ENCODE peak calls at places on chromosomes 7 and 10, in eight cellular contexts. V, Y, G, K, W, S, E and M are unnamed samples.

GRCh38 chr7:12737836-12738235 is 50.4 kb downstream of the ARL4A start:
- DNase-seq in V (no peak), Y (no peak), G (no peak), K (no peak), W (no peak), S (no peak), E (no peak), M (no peak)

GRCh38 chr10:113960617-113961260 is 82.9 kb upstream of the ADRB1 start:
- DNase-seq in V (no peak), Y (no peak), G (no peak), K (peak; percentile 11), W (no peak), S (peak; percentile 28), E (no peak), M (no peak)

GRCh38 chr10:133525444-133525843 is 1.7 kb upstream of the CYP2E1 start:
- DNase-seq in V (no peak), Y (no peak), G (no peak), K (no peak), W (no peak), S (no peak), E (no peak), M (no peak)

GRCh38 chr10:116992183-116992582 is 12.8 kb downstream of the SHTN1 start:
- DNase-seq in V (no peak), Y (no peak), G (no peak), K (peak; percentile 29), W (no peak), S (no peak), E (no peak), M (no peak)

GRCh38 chr10:110789604-110790428 is 81.9 kb upstream of the PDCD4 start:
- DNase-seq in V (no peak), Y (no peak), G (no peak), K (no peak), W (no peak), S (no peak), E (no peak), M (no peak)

GRCh38 chr10:132257271-132257670 is 50.5 kb downstream of the STK32C start:
- DNase-seq in V (no peak), Y (no peak), G (no peak), K (no peak), W (peak; percentile 23), S (no peak), E (peak; percentile 43), M (no peak)

GRCh38 chr7:132646064-132646463 is 69.8 kb upstream of the PLXNA4 start:
- DNase-seq in V (no peak), Y (no peak), G (no peak), K (no peak), W (no peak), S (no peak), E (no peak), M (no peak)

GRCh38 chr10:67858971-67859370 is 21.0 kb upstream of the DNAJC12 start:
- DNase-seq in V (no peak), Y (no peak), G (no peak), K (no peak), W (no peak), S (no peak), E (no peak), M (no peak)

GRCh38 chr7:113917840-113918239 is 969 bp downstream of the PPP1R3A start:
- DNase-seq in V (no peak), Y (no peak), G (no peak), K (no peak), W (no peak), S (no peak), E (no peak), M (no peak)

GRCh38 chr10:43216931-43217562 is 49.8 kb downstream of the RASGEF1A start:
- DNase-seq in V (peak; percentile 61), Y (no peak), G (no peak), K (no peak), W (no peak), S (no peak), E (no peak), M (no peak)

GRCh38 chr7:32890010-32890552 is 1.5 kb downstream of the KBTBD2 start:
- DNase-seq in V (no peak), Y (no peak), G (no peak), K (no peak), W (no peak), S (no peak), E (no peak), M (no peak)

GRCh38 chr10:72367301-72367970 is 12.7 kb upstream of the DNAJB12 start:
- DNase-seq in V (no peak), Y (no peak), G (no peak), K (no peak), W (no peak), S (no peak), E (no peak), M (no peak)

GRCh38 chr7:123879628-123880027 is 34.7 kb downstream of the HYAL4 start:
- DNase-seq in V (no peak), Y (no peak), G (no peak), K (no peak), W (no peak), S (no peak), E (no peak), M (no peak)

GRCh38 chr10:126731613-126731995 is 61.1 kb upstream of the C10orf90 start:
- DNase-seq in V (no peak), Y (no peak), G (no peak), K (no peak), W (no peak), S (no peak), E (no peak), M (no peak)

GRCh38 chr7:122532406-122533269 is 166.3 kb downstream of the RNF133 start:
- DNase-seq in V (no peak), Y (no peak), G (no peak), K (no peak), W (no peak), S (no peak), E (no peak), M (no peak)

GRCh38 chr7:129298268-129298893 is 73.6 kb downstream of the AHCYL2 start:
- DNase-seq in V (no peak), Y (peak; percentile 40), G (no peak), K (peak; percentile 59), W (no peak), S (peak; percentile 27), E (peak; percentile 2), M (no peak)

GRCh38 chr7:20220824-20221547 is 3.8 kb upstream of the MACC1 start:
- DNase-seq in V (no peak), Y (peak; percentile 94), G (no peak), K (no peak), W (no peak), S (no peak), E (no peak), M (no peak)

GRCh38 chr7:47301657-47302295 is 280.1 kb downstream of the TNS3 start:
- DNase-seq in V (no peak), Y (no peak), G (no peak), K (no peak), W (no peak), S (no peak), E (no peak), M (peak; percentile 74)

GRCh38 chr10:103493362-103493871 is at the start of gene NEURL1:
- DNase-seq in V (peak; percentile 72), Y (no peak), G (no peak), K (peak; percentile 91), W (no peak), S (no peak), E (no peak), M (no peak)

GRCh38 chr7:129210256-129210988 is 14.4 kb upstream of the AHCYL2 start:
- DNase-seq in V (peak; percentile 93), Y (peak; percentile 67), G (no peak), K (peak; percentile 95), W (peak; percentile 44), S (peak; percentile 42), E (peak; percentile 28), M (no peak)

GRCh38 chr7:105087981-105088380 is 74.0 kb downstream of the KMT2E start:
- DNase-seq in V (no peak), Y (no peak), G (no peak), K (no peak), W (no peak), S (no peak), E (no peak), M (no peak)

GRCh38 chr10:43409385-43410109 is 561 bp upstream of the HNRNPF start:
- DNase-seq in V (peak; percentile 91), Y (no peak), G (no peak), K (no peak), W (no peak), S (peak; percentile 55), E (peak; percentile 64), M (no peak)

GRCh38 chr7:22278660-22279059 is 78.3 kb downstream of the RAPGEF5 start:
- DNase-seq in V (no peak), Y (no peak), G (no peak), K (no peak), W (no peak), S (no peak), E (no peak), M (no peak)

GRCh38 chr7:55185321-55185802 is 166.5 kb downstream of the EGFR start:
- DNase-seq in V (no peak), Y (no peak), G (no peak), K (no peak), W (no peak), S (no peak), E (no peak), M (peak; percentile 75)

GRCh38 chr7:143882020-143882610 is 19.9 kb downstream of the TCAF1 start:
- DNase-seq in V (no peak), Y (no peak), G (no peak), K (peak; percentile 61), W (no peak), S (no peak), E (no peak), M (no peak)

GRCh38 chr7:29924684-29925083 is 64.9 kb downstream of the SCRN1 start:
- DNase-seq in V (no peak), Y (no peak), G (no peak), K (no peak), W (no peak), S (no peak), E (no peak), M (no peak)

GRCh38 chr10:24550680-24551079 is 173.0 kb downstream of the ARHGAP21 start:
- DNase-seq in V (no peak), Y (no peak), G (no peak), K (no peak), W (no peak), S (no peak), E (no peak), M (no peak)

GRCh38 chr10:121592155-121592890 is 5.9 kb downstream of the FGFR2 start:
- DNase-seq in V (peak; percentile 10), Y (no peak), G (no peak), K (peak; percentile 57), W (no peak), S (no peak), E (no peak), M (no peak)

GRCh38 chr7:47557986-47558670 is 23.8 kb downstream of the TNS3 start:
- DNase-seq in V (peak; percentile 60), Y (no peak), G (no peak), K (peak; percentile 68), W (no peak), S (no peak), E (no peak), M (no peak)

GRCh38 chr10:78301891-78302738 is 268.5 kb downstream of the RPS24 start:
- DNase-seq in V (peak; percentile 79), Y (no peak), G (no peak), K (peak; percentile 57), W (no peak), S (no peak), E (no peak), M (peak; percentile 72)

GRCh38 chr10:7260412-7260900 is 150.4 kb downstream of the SFMBT2 start:
- DNase-seq in V (no peak), Y (peak; percentile 66), G (no peak), K (peak; percentile 78), W (no peak), S (no peak), E (no peak), M (peak; percentile 97)

GRCh38 chr10:125014984-125015944 is 73.3 kb downstream of the ZRANB1 start:
- DNase-seq in V (no peak), Y (no peak), G (no peak), K (no peak), W (no peak), S (no peak), E (peak; percentile 13), M (no peak)

GRCh38 chr7:34190299-34190698 is 285.0 kb downstream of the BMPER start:
- DNase-seq in V (no peak), Y (no peak), G (no peak), K (no peak), W (no peak), S (no peak), E (no peak), M (no peak)

GRCh38 chr7:43454936-43455518 is 127.9 kb upstream of the STK17A start:
- DNase-seq in V (no peak), Y (no peak), G (no peak), K (peak; percentile 62), W (no peak), S (no peak), E (no peak), M (no peak)